ENCODE peak calls at places on chromosome 12, in nine cellular contexts. K, P, M, G, N, R, W, T and F are unnamed samples.

GRCh38 chr12:15982921-15983320 is 71.8 kb downstream of the DERA start:
- DNase-seq in T (no peak), P (no peak), K (no peak), W (no peak), M (no peak), G (no peak), R (no peak), N (no peak), F (no peak)

GRCh38 chr12:31342314-31342713 is 16.4 kb upstream of the SINHCAF start:
- DNase-seq in T (no peak), P (no peak), G (no peak), N (no peak), R (no peak), M (no peak), W (no peak), K (no peak), F (no peak)

GRCh38 chr12:99649551-99649950 is 2.0 kb downstream of the GARIN6 start:
- DNase-seq in N (no peak), M (no peak), R (no peak), W (no peak), K (no peak), T (no peak), P (peak), G (peak), F (no peak)

GRCh38 chr12:95131589-95132335 is 58.3 kb upstream of the NR2C1 start:
- DNase-seq in P (no peak), K (peak), T (no peak), R (no peak), W (no peak), M (no peak), G (no peak), N (no peak), F (no peak)

GRCh38 chr12:83527700-83528281 is 841.1 kb downstream of the TMTC2 start:
- DNase-seq in W (no peak), R (no peak), G (no peak), T (no peak), K (no peak), N (peak), M (no peak), P (no peak), F (no peak)

GRCh38 chr12:67019070-67019469 is 250.1 kb upstream of the CAND1 start:
- DNase-seq in N (no peak), P (peak), T (no peak), K (no peak), G (no peak), M (no peak), W (no peak), R (no peak), F (no peak)

GRCh38 chr12:14664434-14665023 is 31.9 kb downstream of the GUCY2C start:
- DNase-seq in T (no peak), M (no peak), N (peak), K (peak), W (peak), R (no peak), P (no peak), G (peak), F (peak)

GRCh38 chr12:79098530-79098929 is 234.0 kb downstream of the SYT1 start:
- DNase-seq in P (no peak), T (no peak), G (no peak), N (no peak), R (no peak), M (no peak), K (no peak), W (no peak), F (no peak)

GRCh38 chr12:131643581-131644452 is 67.1 kb upstream of the SFSWAP start:
- DNase-seq in T (no peak), N (no peak), W (no peak), M (no peak), K (no peak), P (no peak), R (no peak), G (no peak), F (no peak)

GRCh38 chr12:124396544-124397398 is 101.9 kb downstream of the RFLNA start:
- DNase-seq in N (no peak), W (no peak), M (no peak), P (no peak), G (no peak), K (no peak), T (peak), R (peak), F (no peak)

GRCh38 chr12:91177380-91177779 is 5.2 kb downstream of the DCN start:
- DNase-seq in N (no peak), W (no peak), R (no peak), P (no peak), K (peak), G (no peak), M (no peak), T (no peak), F (no peak)

GRCh38 chr12:82314406-82314892 is 43.7 kb downstream of the CCDC59 start:
- DNase-seq in K (no peak), T (no peak), M (peak), G (peak), N (no peak), W (no peak), P (peak), R (no peak), F (no peak)

GRCh38 chr12:115998789-115999478 is 278.6 kb downstream of the MED13L start:
- DNase-seq in G (no peak), R (no peak), M (no peak), K (no peak), T (no peak), P (no peak), N (no peak), W (no peak), F (no peak)

GRCh38 chr12:26631846-26632245 is 201.1 kb downstream of the ITPR2 start:
- DNase-seq in K (peak), R (no peak), M (no peak), T (no peak), N (no peak), P (no peak), G (no peak), W (no peak), F (no peak)

GRCh38 chr12:50568338-50569155 is 63.8 kb downstream of the DIP2B start:
- DNase-seq in M (no peak), P (no peak), G (no peak), K (no peak), T (no peak), N (no peak), W (no peak), R (no peak), F (no peak)

GRCh38 chr12:6201199-6201608 is 1.0 kb downstream of the CD9 start:
- DNase-seq in R (no peak), P (peak), K (no peak), N (no peak), W (no peak), G (peak), M (peak), T (no peak), F (no peak)

GRCh38 chr12:52495385-52495784 is 2.3 kb upstream of the KRT6A start:
- DNase-seq in T (peak), N (peak), K (peak), R (peak), W (no peak), P (peak), G (peak), M (no peak), F (no peak)

GRCh38 chr12:114869091-114869834 is 185.3 kb upstream of the TBX3 start:
- DNase-seq in N (no peak), R (no peak), P (peak), W (no peak), K (peak), T (no peak), M (no peak), G (peak), F (no peak)

DNA sequence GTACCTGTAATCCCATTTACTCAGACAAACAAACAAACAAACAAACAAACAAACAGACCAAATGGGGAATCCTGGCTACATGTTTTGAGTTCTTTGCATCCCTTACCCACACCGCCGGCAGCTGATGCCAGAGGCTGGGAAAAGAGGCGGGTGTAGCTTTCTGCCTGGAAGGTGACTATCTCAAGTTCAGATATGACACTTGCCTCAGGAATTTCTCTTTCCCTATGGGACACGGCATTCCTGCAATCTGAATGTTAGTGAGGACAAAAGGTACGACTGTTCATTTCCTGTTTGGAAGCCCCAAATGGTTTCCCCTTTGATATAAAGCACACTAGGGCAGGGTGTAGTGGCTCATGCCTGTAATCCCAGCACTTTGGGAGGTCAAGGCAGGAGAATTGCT is 2.9 kb downstream of the MYL2 start:
- DNase-seq in P (no peak), T (no peak), W (no peak), K (peak), R (no peak), G (no peak), M (no peak), N (no peak), F (no peak)
- H3K4me3 ChIP-seq in P (no peak), T (no peak), W (no peak), K (no peak), R (no peak), G (no peak), M (no peak), N (no peak), F (no peak)

DNA sequence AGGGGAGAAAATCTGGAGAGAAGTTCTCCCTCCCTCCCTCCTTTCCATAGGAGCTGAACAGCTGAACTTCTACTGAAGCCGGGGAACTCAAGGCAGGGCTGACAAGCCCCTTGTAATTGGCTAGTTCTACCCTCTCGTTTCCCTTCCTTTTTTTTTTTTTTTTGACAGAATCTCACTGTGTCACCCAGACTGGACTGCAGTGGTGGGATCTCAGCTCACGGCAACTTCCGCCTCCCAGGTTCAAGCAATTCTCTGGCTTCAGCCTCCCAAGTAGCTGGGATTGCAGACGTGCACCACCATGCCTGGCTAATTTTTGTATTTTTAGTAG is 13.0 kb upstream of the TESC start:
- DNase-seq in W (no peak), N (no peak), G (no peak), R (no peak), P (no peak), M (peak), T (no peak), K (no peak), F (no peak)
- H3K4me3 ChIP-seq in W (no peak), N (no peak), G (no peak), R (no peak), P (no peak), M (no peak), T (no peak), K (no peak), F (no peak)

DNA sequence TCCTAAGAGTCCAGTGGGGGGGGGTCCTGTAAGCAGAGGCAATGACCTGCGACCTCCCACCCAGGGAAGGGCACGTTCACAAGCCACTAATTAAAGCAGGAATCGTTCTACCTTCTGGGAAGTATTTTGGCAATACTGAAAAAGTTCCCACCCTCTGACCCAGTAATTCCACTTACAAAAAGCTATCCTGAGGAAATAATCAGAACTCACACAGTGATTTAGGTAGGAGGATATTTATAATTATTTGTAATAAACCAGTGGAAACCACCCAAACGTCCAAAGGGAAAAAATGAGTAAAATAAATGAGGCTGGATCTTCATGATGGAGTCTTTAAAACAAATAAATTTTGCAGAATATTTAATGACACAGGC is 54.7 kb downstream of the SSH1 start:
- DNase-seq in K (no peak), M (no peak), W (no peak), N (no peak), R (no peak), T (no peak), P (no peak), G (no peak), F (no peak)
- H3K4me3 ChIP-seq in K (no peak), M (no peak), W (no peak), N (no peak), R (peak), T (no peak), P (no peak), G (no peak), F (no peak)

DNA sequence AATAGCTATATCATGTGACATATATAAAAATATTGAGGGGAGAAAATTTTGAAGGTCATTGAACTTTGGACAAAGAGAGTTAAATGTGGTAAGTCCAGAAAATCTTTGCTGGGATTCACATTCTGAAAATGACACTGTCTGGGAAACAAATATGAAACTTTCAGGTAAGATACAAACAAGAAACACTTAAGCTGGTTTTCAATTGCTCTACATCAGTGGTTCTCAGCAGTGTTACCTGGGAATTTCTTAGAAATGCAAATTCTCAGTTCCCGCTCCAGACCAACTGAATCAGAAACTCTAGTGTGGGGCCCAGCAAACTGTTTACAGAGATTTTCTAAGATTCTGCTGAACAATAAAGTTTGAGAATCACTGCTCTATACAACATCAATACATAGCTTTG is 3.6 kb upstream of the CDK17 start:
- DNase-seq in N (no peak), K (no peak), G (peak), R (no peak), W (no peak), T (no peak), M (no peak), P (no peak), F (peak)
- H3K4me3 ChIP-seq in N (no peak), K (no peak), G (no peak), R (no peak), W (no peak), T (no peak), M (no peak), P (no peak), F (no peak)

GRCh38 chr12:55706840-55707671 is 648 bp downstream of the ITGA7 start:
- DNase-seq in W (no peak), G (peak), R (peak), P (peak), N (peak), M (no peak), K (no peak), T (no peak), F (no peak)
- H3K4me3 ChIP-seq in W (no peak), G (peak), R (peak), P (peak), N (no peak), M (peak), K (peak), T (peak), F (no peak)

GRCh38 chr12:41345071-41345470 is 157.0 kb downstream of the PDZRN4 start:
- DNase-seq in N (no peak), W (no peak), G (no peak), P (no peak), K (no peak), R (no peak), T (no peak), M (no peak), F (no peak)

DNA sequence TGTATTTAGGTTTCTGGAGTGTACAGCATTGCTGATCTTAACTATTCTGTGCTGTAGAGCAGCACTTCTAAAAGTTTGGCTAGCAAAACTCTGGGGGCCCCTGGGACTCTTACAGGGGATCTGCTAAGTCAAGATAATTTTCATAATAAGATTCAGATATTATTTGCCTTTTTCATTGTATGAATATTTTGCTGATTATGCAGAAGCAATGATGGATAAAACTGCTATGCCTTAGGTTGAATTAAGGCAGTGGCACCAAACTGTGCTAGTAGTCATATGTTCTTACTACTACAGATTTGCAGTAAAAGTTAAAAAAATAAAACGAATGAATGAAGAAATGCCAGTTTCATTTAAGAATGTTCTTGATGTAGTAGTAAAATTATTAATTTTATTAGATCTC is 160.1 kb downstream of the PDZRN4 start:
- DNase-seq in P (no peak), K (no peak), G (no peak), W (no peak), M (no peak), R (no peak), N (no peak), T (no peak), F (no peak)
- H3K4me3 ChIP-seq in P (no peak), K (no peak), G (no peak), W (no peak), M (no peak), R (no peak), N (no peak), T (no peak), F (no peak)

DNA sequence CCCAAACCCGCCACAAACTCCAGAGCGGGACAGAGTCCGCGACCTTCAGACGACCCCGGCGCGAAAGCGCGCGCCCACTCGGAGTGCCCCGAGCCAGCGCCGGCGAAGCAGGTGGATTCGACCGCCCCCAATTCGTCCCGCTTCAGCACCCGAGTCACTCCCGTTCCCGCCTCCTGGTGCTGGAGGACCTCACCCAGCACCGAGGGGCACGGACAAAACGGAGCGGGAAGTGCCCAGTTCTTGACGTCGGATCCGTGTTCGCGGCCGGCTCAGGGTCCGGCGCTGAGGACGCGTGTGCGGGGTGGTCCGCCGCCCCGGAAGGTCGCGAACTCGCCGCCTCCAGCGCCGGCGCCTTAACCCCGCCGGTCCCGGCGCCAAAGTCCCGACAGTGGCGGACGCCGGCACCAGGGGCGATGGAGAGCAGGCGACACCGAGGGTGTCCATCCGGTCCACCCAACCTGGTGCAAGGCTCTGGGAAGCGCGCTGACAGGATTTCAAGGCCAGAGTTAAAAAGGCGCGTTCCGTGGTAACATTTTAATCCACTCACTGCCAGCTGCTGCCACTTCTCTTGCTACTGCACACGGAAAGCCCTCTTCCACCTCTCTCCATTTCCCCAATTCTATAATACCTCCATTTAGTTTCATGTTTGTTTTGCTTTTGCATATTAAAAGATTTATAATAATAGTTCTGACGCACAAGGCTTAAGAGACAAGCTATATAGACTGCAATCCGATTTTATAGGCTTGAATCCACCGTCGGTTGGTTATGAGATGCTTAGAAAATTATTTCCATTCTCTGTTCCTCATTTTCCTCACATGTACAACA is 240.0 kb upstream of the CPNE8 start:
- DNase-seq in P (peak), N (no peak), G (peak), W (no peak), T (no peak), R (peak), M (peak), K (peak), F (no peak)
- H3K4me3 ChIP-seq in P (peak), N (no peak), G (peak), W (no peak), T (peak), R (peak), M (peak), K (peak), F (no peak)

DNA sequence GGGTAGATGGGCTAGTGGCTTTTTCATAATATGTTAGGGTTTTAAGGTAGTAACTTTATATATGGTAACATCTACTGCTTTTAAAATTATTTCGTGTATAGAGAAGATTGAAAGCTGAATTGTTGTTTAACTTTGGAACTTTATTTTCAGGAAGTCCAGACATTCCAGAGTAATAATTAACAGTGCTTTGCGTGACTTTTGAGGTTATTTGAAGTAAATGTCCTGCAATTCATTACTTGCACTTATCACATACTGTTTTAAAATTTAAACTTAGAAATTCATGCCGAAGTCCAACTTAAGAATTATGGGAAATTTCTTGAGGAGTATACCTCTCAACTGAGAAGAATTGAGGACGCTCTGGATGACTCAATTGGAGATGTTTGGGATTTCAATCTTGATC is 3.3 kb downstream of the WASHC4 start:
- DNase-seq in W (no peak), K (peak), M (no peak), N (no peak), P (no peak), R (no peak), T (no peak), G (no peak), F (no peak)
- H3K4me3 ChIP-seq in W (no peak), K (peak), M (no peak), N (peak), P (no peak), R (no peak), T (no peak), G (peak), F (peak)